ENCODE peak calls at places on chromosomes 11 and 22, in five cellular contexts. H is mammary epithelial cell, V is PC-3, U is colonic mucosa, O is PC-9. W is an unnamed sample.

GRCh38 chr11:115241899-115242298 is 262.3 kb downstream of the CADM1 start:
- DNase-seq in V (no peak), H (no peak), U (no peak), O (no peak), W (no peak)

GRCh38 chr22:19559324-19559811 is 35.2 kb upstream of the CLDN5 start:
- DNase-seq in V (no peak), H (no peak), U (no peak), O (no peak), W (no peak)

GRCh38 chr11:121670792-121671275 is 218.1 kb upstream of the SORL1-AS1 start:
- DNase-seq in U (no peak), V (no peak), O (no peak), H (no peak), W (no peak)

GRCh38 chr11:117970400-117971024 is 15.7 kb upstream of the IL10RA start:
- DNase-seq in O (peak; percentile 54), U (peak; percentile 62), H (peak; percentile 71), V (peak; percentile 46), W (no peak)

GRCh38 chr11:418343-419247 is 3.8 kb upstream of the SIGIRR start:
- DNase-seq in H (no peak), U (no peak), V (no peak), O (no peak), W (no peak)

GRCh38 chr11:125373426-125374391 is 122.4 kb downstream of the FEZ1 start:
- DNase-seq in V (no peak), O (no peak), H (no peak), U (no peak), W (no peak)

GRCh38 chr22:43404673-43405385 is 7.0 kb upstream of the MPPED1 start:
- DNase-seq in H (peak; percentile 88), U (no peak), V (no peak), O (no peak), W (peak; percentile 89)

GRCh38 chr11:116605543-116605942 is 167.2 kb downstream of the BUD13 start:
- DNase-seq in O (peak; percentile 49), V (peak; percentile 72), H (peak; percentile 26), U (peak; percentile 46), W (peak; percentile 47)

GRCh38 chr11:76678316-76678715 is 7.8 kb upstream of the LRRC32 start:
- DNase-seq in V (no peak), O (no peak), U (no peak), H (no peak), W (no peak)

GRCh38 chr11:130798801-130799200 is 117.5 kb downstream of the SNX19 start:
- DNase-seq in U (no peak), H (no peak), V (no peak), O (no peak), W (no peak)

GRCh38 chr11:43907028-43907966 is 26.7 kb downstream of the ALKBH3 start:
- DNase-seq in H (peak; percentile 59), U (no peak), V (no peak), O (no peak), W (no peak)

GRCh38 chr11:115964091-115964490 is 459.9 kb upstream of the CADM1 start:
- DNase-seq in O (no peak), V (no peak), U (no peak), H (no peak), W (no peak)

GRCh38 chr11:104694259-104695070 is 203.8 kb downstream of the CASP12 start:
- DNase-seq in O (no peak), V (no peak), U (no peak), H (peak; percentile 74), W (no peak)

GRCh38 chr11:92703431-92703830 is 266.0 kb upstream of the MTNR1B start:
- DNase-seq in V (peak; percentile 10), H (peak; percentile 49), O (no peak), U (no peak), W (no peak)

GRCh38 chr11:83046626-83047172 is 25.0 kb downstream of the RAB30 start:
- DNase-seq in V (no peak), H (no peak), U (no peak), O (no peak), W (no peak)

GRCh38 chr11:11624206-11624605 is 2.4 kb upstream of the GALNT18 start:
- DNase-seq in U (no peak), O (no peak), V (no peak), H (no peak), W (no peak)

GRCh38 chr11:17598700-17599459 is 51.8 kb downstream of the OTOG start:
- DNase-seq in O (no peak), H (peak; percentile 20), U (peak; percentile 72), V (peak; percentile 78), W (peak; percentile 65)

GRCh38 chr11:66443602-66444001 is 5.0 kb upstream of the MRPL11 start:
- DNase-seq in H (peak; percentile 91), U (no peak), V (peak; percentile 98), O (peak; percentile 95), W (peak; percentile 70)

GRCh38 chr11:100863080-100863581 is 176.0 kb downstream of the ARHGAP42 start:
- DNase-seq in V (peak; percentile 43), O (peak; percentile 86), U (no peak), H (peak; percentile 21), W (no peak)

GRCh38 chr11:44833869-44834452 is 107.2 kb downstream of the TSPAN18 start:
- DNase-seq in H (no peak), O (peak; percentile 59), U (no peak), V (peak; percentile 9), W (peak; percentile 16)

DNA sequence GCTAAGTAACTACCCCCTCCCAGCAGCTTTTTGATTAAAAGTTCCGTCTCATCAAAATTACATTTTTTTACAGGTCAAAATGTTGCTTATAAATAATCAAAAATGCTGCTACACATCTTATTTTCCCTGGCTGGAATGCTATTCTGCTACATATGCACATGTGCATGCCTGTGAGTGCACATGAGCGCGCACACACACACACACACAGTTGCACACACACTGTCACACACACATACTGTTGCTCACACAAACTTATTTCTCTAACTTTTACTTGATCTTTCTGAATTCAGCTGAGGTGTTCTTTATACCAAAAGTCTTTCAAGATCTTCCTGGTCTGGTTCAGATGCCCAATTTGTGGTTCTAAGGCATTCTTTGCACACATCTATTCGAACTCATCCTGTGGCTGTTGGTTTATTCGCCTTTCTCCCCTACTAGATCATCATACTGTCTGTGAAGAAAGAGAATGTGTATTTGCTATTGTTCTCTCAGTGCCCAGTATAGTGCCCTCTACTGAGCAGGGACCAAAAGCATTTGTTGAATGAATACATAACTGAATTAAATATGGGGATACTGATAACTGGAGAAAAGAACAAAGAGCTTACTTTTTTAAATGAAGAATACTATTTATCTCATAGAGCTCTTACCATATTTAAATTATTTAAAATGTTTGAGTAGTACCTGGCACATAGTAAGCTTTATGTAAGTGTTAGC is 68.1 kb upstream of the CCDC179 start:
- DNase-seq in V (no peak), H (no peak), O (no peak), U (no peak), W (no peak)
- TF ChIP-seq CTCF in V (peak; percentile 48), H (peak; percentile 4), O (no peak), U (no peak), W (no peak)

GRCh38 chr22:39915295-39915726 is 14.4 kb downstream of the GRAP2 start:
- DNase-seq in V (no peak), H (no peak), U (no peak), O (no peak), W (no peak)
- H3K27ac ChIP-seq in V (no peak overlapping the region), H (no peak overlapping the region), U (no peak overlapping the region), O (no peak overlapping the region), W (no peak overlapping the region)

GRCh38 chr11:94563176-94563847 is 3.9 kb upstream of the PIWIL4 start:
- DNase-seq in U (no peak), V (peak; percentile 76), O (peak; percentile 59), H (peak; percentile 67), W (peak; percentile 80)
- TF ChIP-seq CTCF in U (no peak), V (peak; percentile 76), O (no peak), H (peak; percentile 56), W (peak; percentile 31)

DNA sequence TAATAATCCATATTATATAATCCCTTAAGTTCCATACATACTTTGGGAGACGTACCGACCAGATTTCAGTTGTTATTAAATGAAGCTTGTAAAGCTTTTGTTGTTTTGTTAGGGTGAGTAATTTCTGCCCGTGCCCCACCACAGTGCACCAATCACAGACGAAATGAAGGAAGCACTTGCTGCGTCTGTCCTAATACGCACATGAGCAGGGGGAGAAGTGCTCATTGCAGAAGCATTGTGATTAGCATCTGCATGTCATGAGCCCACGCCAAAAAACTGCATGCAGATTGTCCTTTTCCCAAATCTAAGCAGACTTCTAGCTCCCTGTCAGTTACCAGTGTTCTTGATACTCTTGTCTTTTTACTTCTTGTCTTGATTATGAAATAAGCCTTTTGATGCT is 15.5 kb downstream of the RBX1 start:
- DNase-seq in V (no peak), O (no peak), H (no peak), U (no peak), W (no peak)
- H3K27ac ChIP-seq in V (no peak overlapping the region), O (no peak overlapping the region), H (no peak overlapping the region), U (no peak overlapping the region), W (no peak overlapping the region)

DNA sequence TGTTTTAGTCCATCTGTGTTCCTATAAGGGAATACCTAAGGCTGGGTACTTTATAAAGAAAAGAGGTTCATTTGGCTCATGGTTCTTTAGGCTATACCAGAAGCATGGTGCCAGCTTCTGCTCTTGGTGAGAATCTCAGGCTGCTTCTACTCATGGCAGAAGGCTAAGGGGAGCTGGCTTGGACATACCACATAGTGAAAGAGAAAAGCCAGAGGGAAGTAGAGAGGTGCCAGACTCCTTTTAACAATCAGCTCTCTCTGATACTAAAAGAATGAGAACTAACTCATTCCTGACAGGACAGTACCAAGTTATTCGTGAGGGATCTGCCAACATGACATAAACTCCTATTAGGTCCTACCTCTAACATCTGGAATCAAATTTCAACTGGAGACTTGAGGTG is 1250.2 kb upstream of the CNTN5 start:
- DNase-seq in U (no peak), H (no peak), V (no peak), O (no peak), W (no peak)
- TF ChIP-seq CTCF in U (no peak), H (no peak), V (no peak), O (no peak), W (no peak)

GRCh38 chr11:134468796-134469195 is 56.8 kb upstream of the B3GAT1 start:
- DNase-seq in V (no peak), U (peak; percentile 27), H (no peak), O (peak; percentile 48), W (no peak)
- H3K27ac ChIP-seq in V (no peak overlapping the region), U (peak overlapping the region; percentile 83), H (no peak overlapping the region), O (no peak overlapping the region), W (no peak overlapping the region)